ENCODE peak calls at places on chromosome 3, in six cellular contexts. W, O, L, X, K and F are unnamed samples. For H3K4me1, the result is how much of the 10 kb centered on the place peaks cover.

GRCh38 chr3:182837855-182838454 is 44.7 kb downstream of the ATP11B start:
- DNase-seq in L (no peak), K (no peak), X (no peak), O (peak), W (no peak), F (no peak)

GRCh38 chr3:33115024-33115768 is 1.4 kb downstream of the CRTAP start:
- DNase-seq in W (peak), K (peak), L (no peak), X (peak), O (no peak), F (peak)

GRCh38 chr3:107833046-107833445 is 257.8 kb downstream of the CD47 start:
- DNase-seq in O (no peak), X (no peak), W (no peak), K (peak), L (no peak), F (no peak)

GRCh38 chr3:12808587-12808986 is 12.1 kb downstream of the CAND2 start:
- DNase-seq in L (no peak), K (no peak), W (no peak), X (no peak), O (no peak), F (no peak)

GRCh38 chr3:189710620-189711388 is 79.6 kb downstream of the TP63 start:
- DNase-seq in X (no peak), L (peak), O (no peak), K (peak), W (no peak), F (peak)

GRCh38 chr3:140585828-140586227 is 92.0 kb upstream of the TRIM42 start:
- DNase-seq in W (no peak), L (no peak), X (no peak), O (no peak), K (no peak), F (no peak)

GRCh38 chr3:177426151-177426904 is 229.0 kb upstream of the TBL1XR1 start:
- DNase-seq in K (no peak), W (no peak), X (no peak), O (no peak), L (no peak), F (no peak)

GRCh38 chr3:134644731-134645514 is 5.9 kb downstream of the KY start:
- DNase-seq in W (no peak), K (peak), O (no peak), X (peak), L (no peak), F (peak)

GRCh38 chr3:187713504-187713903 is 11.1 kb upstream of the RTP2 start:
- DNase-seq in K (no peak), W (no peak), L (no peak), X (no peak), O (peak), F (no peak)

GRCh38 chr3:38627956-38628355 is 21.5 kb downstream of the SCN5A start:
- DNase-seq in W (no peak), X (no peak), L (no peak), O (no peak), K (no peak), F (no peak)

GRCh38 chr3:123090700-123091585 is 24.1 kb downstream of the PDIA5 start:
- DNase-seq in K (no peak), X (no peak), L (no peak), O (no peak), W (no peak), F (peak)

GRCh38 chr3:132268956-132269355 is 48.3 kb upstream of the ACP3 start:
- DNase-seq in O (no peak), K (peak), X (no peak), W (no peak), L (no peak), F (no peak)

GRCh38 chr3:62835594-62836236 is 39.5 kb downstream of the CADPS start:
- DNase-seq in L (no peak), K (no peak), X (no peak), W (no peak), O (no peak), F (no peak)

GRCh38 chr3:147574622-147575021 is 165.5 kb downstream of the ZIC1 start:
- DNase-seq in X (no peak), K (no peak), O (no peak), L (no peak), W (no peak), F (no peak)

GRCh38 chr3:54138937-54139547 is 16.7 kb downstream of the CACNA2D3 start:
- DNase-seq in K (no peak), W (no peak), L (no peak), X (no peak), O (no peak), F (no peak)

GRCh38 chr3:45259144-45259543 is 33.1 kb upstream of the TMEM158 start:
- DNase-seq in O (no peak), W (no peak), K (no peak), L (no peak), X (no peak), F (no peak)

GRCh38 chr3:83065861-83066260 is 1304.4 kb upstream of the GBE1 start:
- DNase-seq in W (no peak), L (no peak), O (no peak), K (no peak), X (no peak), F (no peak)

GRCh38 chr3:149553781-149554451 is 79.4 kb downstream of the TM4SF4 start:
- DNase-seq in X (no peak), W (peak), O (no peak), K (no peak), L (no peak), F (peak)

GRCh38 chr3:112654492-112654891 is 13.5 kb upstream of the CCDC80 start:
- DNase-seq in X (no peak), O (no peak), L (no peak), K (no peak), W (no peak), F (no peak)

GRCh38 chr3:12670789-12671450 is 7.0 kb upstream of the RAF1 start:
- DNase-seq in K (no peak), L (no peak), O (no peak), W (no peak), X (no peak), F (no peak)

GRCh38 chr3:16885588-16885903 is 791 bp downstream of the PLCL2 start:
- DNase-seq in K (no peak), X (no peak), O (no peak), L (no peak), W (no peak), F (no peak)

GRCh38 chr3:134308350-134308891 is 57.8 kb upstream of the RYK start:
- DNase-seq in W (peak), X (peak), K (peak), O (peak), L (peak), F (peak)

GRCh38 chr3:7739754-7740153 is 761.9 kb upstream of the LMCD1 start:
- DNase-seq in X (no peak), K (no peak), W (no peak), L (no peak), O (no peak), F (no peak)

GRCh38 chr3:70608434-70608833 is 296.0 kb upstream of the MDFIC2 start:
- DNase-seq in L (no peak), W (no peak), O (no peak), X (no peak), K (no peak), F (no peak)

GRCh38 chr3:70597312-70597711 is 284.9 kb upstream of the MDFIC2 start:
- DNase-seq in O (no peak), X (no peak), W (no peak), K (no peak), L (no peak), F (no peak)

GRCh38 chr3:70606018-70606417 is 293.6 kb upstream of the MDFIC2 start:
- DNase-seq in L (no peak), W (no peak), X (no peak), K (no peak), O (no peak), F (no peak)

GRCh38 chr3:70603103-70603502 is 290.7 kb upstream of the MDFIC2 start:
- DNase-seq in O (no peak), X (no peak), K (no peak), L (no peak), W (no peak), F (no peak)
- H3K4me3 ChIP-seq in O (no peak), X (no peak), K (no peak), L (no peak), W (no peak), F (no peak)

DNA sequence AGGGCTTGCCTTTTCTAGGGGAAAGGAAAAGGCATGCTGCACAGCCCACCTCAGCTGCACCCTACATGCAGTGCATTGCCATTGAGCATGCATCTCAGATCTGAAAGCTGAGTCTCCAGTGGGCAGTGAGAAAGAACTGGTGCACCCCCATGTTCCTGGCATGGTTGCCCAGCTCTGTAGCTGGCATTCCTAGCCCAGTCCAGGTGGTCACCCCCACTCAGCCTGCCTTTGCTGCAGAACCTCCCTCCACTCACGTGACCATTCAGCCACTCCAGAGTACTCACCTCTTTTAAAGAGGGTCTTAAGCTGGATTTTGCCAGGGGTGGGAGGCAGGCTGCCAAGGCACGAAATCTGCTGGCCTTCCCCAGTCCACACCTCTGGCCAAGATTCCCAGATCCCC is 208.6 kb upstream of the TOPAZ1 start:
- DNase-seq in W (no peak), K (no peak), X (no peak), L (no peak), O (no peak), F (no peak)
- H3K4me1 ChIP-seq in W (under half), K (under half), X (under half), L (under half), O (under half), F (under half)

DNA sequence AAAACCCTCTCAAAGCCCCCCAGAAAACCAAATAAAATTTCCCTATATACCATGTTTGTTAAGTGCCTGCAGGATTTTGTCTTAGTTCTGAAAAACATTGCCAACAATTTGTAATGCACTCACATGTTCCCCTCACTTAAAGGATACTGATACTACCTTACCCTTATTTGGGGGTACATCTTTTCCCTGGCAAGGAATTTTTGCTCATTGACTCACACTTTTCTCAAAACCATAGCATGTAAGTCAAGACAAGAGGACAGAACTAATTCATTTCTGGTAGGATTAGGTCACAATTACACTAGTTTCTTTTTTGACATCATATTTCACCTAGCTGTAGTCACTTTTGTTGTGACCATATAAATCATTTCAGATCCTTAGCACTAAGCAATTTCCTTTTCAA is 222.2 kb downstream of the THRB start:
- DNase-seq in X (no peak), L (no peak), K (no peak), W (no peak), O (no peak), F (no peak)
- H3K4me3 ChIP-seq in X (no peak), L (no peak), K (no peak), W (no peak), O (no peak), F (no peak)

GRCh38 chr3:184642623-184643308 is 69.1 kb downstream of the MAGEF1 start:
- DNase-seq in K (no peak), O (no peak), W (no peak), X (no peak), L (no peak), F (no peak)
- H3K4me1 ChIP-seq in K (under half), O (under half), W (under half), X (under half), L (under half), F (under half)

GRCh38 chr3:88009066-88009465 is 49.7 kb downstream of the CGGBP1 start:
- DNase-seq in O (no peak), W (no peak), K (no peak), X (no peak), L (no peak), F (no peak)

GRCh38 chr3:88000853-88001252 is 58.0 kb downstream of the CGGBP1 start:
- DNase-seq in K (no peak), O (no peak), W (no peak), L (no peak), X (peak), F (no peak)

GRCh38 chr3:88002448-88002847 is 56.4 kb downstream of the CGGBP1 start:
- DNase-seq in O (no peak), L (no peak), W (no peak), K (no peak), X (no peak), F (no peak)

GRCh38 chr3:88003115-88003755 is 55.6 kb downstream of the CGGBP1 start:
- DNase-seq in X (no peak), L (no peak), O (peak), K (no peak), W (no peak), F (no peak)

GRCh38 chr3:88005066-88005465 is 53.7 kb downstream of the CGGBP1 start:
- DNase-seq in W (no peak), X (no peak), O (peak), K (no peak), L (no peak), F (no peak)
- H3K4me3 ChIP-seq in W (no peak), X (no peak), O (no peak), K (no peak), L (no peak), F (no peak)

GRCh38 chr3:99781761-99782160 is 35.9 kb upstream of the CMSS1 start:
- DNase-seq in X (no peak), K (no peak), O (no peak), L (no peak), W (no peak), F (no peak)
- H3K4me1 ChIP-seq in X (under half), K (under half), O (under half), L (under half), W (under half), F (under half)

DNA sequence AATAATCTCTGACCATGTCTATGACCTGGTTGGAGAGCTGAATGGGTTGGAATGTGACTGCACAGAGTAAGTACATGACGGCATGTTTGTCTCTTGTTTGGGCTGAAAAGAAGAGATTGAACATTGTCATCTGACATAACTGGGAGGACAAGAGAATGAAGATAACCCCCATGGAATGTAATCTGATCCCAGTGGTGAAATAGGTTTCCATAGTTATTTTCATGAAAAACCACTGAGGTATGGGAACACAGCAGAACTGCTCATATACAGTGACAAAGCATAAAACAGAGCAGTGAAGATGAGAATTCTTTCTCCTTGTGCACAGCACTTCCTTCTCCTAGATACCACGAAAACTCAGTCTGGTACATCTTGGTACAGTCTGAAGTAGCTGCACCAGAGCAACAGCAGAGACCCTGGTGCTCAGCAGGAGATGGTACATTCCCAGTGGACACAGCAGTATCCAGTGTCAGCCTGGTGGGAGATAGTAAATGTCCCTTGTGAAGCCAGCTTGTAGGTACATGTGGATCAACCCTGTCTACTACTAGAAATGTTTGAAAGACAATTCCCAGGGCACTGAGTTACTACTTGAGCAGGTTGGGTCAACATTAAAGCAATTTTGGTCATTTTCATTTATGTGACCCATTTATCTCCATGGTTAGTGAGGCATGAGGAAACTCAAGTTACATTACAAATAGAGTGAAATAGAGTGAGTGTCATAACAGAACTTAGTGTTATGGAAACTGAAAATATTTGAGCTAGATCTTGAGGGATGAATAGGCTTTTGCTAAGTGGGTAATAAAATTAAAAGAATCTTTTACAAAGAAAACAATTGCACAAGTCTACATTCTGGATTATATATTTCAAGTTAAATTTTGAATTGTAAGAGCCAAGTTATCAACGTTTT is 178.3 kb downstream of the SUCNR1 start:
- DNase-seq in K (no peak), L (no peak), X (no peak), O (no peak), W (no peak), F (no peak)
- H3K4me3 ChIP-seq in K (no peak), L (no peak), X (no peak), O (no peak), W (no peak), F (no peak)

DNA sequence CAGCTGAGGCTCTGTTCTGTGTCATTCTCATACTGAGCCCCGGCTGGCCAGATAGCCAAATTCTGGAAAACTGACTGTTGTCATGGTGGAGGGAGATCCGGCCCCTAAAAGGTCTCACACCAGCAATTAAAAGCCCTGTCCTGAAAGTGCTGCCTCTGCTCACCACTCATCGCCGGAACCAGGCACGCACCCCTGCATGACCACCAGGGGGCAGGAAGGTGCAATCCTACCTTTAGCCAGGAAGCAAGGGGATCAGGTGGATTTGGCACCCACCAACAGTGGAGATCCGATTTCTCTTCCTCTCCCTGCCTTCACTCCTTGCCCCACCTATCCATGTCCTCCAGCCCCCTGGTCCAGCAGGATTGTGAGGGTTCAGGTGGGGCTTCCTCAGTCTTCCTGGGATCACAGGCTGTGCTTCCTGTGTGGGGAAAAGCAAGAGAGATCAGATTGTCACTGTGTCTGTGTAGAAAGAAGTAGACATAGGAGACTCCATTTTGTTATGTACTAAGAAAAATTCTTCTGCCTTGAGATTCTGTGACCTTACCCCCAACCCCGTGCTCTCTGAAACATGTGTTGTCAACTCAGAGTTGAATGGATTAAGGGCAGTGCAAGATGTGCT is 16.1 kb upstream of the CACNA2D2 start:
- DNase-seq in W (peak), K (peak), X (peak), L (peak), O (peak), F (peak)
- H3K4me1 ChIP-seq in W (under half), K (under half), X (under half), L (under half), O (under half), F (under half)

DNA sequence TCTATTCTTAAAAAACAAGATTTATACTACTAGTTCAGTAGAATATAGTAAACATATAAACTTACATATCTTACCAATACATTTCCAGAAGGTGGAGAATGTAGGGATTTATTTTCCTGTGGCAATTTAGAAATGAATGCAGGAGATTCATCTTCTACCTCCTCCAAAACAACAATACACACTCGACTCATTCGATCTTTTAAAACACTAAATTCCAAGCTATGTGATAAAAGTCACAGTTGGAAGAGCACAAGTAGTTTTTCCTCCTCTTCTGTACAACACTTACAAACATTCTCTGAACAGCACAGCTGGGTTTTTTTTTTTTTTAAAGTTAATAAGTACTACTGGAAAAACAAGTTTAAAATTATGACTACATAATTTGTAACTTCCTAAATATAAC is 1.4 kb downstream of the ANKRD28 start:
- DNase-seq in L (no peak), K (no peak), W (no peak), O (no peak), X (no peak), F (no peak)
- H3K4me3 ChIP-seq in L (peak), K (no peak), W (peak), O (no peak), X (no peak), F (peak)

DNA sequence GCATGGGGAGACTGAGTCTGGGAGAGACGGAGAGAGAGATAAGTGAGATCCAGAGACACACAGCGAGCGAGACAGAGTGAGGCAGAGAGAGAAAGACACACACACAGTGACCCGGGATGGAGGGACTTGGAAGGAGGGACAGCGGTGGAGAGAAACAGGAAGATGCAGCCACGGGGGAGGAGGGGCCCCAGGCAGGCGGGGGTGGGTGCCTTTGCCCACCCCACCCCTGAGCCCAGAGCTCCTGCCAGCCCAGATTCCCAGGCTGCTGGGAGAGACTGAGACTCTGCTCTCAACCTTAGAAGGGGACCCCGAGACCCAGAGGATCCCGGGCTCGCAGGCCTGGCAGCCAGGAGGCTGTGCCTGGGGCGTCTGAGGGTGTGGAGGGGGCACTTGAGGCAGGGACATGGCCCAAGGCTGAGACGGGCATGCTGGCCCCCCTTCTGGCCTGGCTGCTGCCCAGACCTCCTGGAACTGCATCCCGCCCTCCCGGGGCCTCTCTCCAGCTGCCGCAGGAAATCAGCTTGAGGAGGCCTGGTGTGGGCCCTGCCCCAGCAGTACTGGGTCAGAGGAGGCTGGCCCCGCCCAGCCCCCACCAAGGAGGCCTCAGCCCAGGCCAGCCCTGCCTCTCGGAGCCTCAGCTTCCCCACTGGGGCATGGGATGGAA is 18.1 kb downstream of the H1-8 start:
- DNase-seq in W (peak), K (peak), X (peak), L (no peak), O (no peak), F (peak)
- H3K4me1 ChIP-seq in W (half or more), K (under half), X (under half), L (under half), O (under half), F (under half)